ENCODE peak calls at places on chromosomes 12 and 14, in nine cellular contexts. N, O, W, M, R, C, L, U and H are unnamed samples. For H3K4me1 and H3K9me3, the result is how much of the 10 kb centered on the place peaks cover.

GRCh38 chr12:117141097-117141898 is 42.1 kb upstream of the TESC start:
- DNase-seq in N (no peak), O (no peak), W (peak), M (no peak), R (no peak), C (no peak), L (no peak), U (no peak), H (peak)

GRCh38 chr12:67434653-67435375 is 165.7 kb downstream of the CAND1 start:
- DNase-seq in N (no peak), O (no peak), W (no peak), M (peak), R (peak), C (no peak), L (peak), U (no peak), H (no peak)

GRCh38 chr12:104421343-104421742 is 35.4 kb upstream of the CHST11 start:
- DNase-seq in N (no peak), O (no peak), W (no peak), M (no peak), R (no peak), C (no peak), L (no peak), U (no peak), H (no peak)

GRCh38 chr14:67400434-67400833 is 11.5 kb downstream of the PLEK2 start:
- DNase-seq in N (no peak), O (no peak), W (no peak), M (no peak), R (no peak), C (no peak), L (no peak), U (no peak), H (no peak)

GRCh38 chr12:5498081-5498480 is 66.2 kb downstream of the NTF3 start:
- DNase-seq in N (no peak), O (no peak), W (no peak), M (peak), R (no peak), C (no peak), L (no peak), U (no peak), H (no peak)

GRCh38 chr14:74519316-74520074 is 25.9 kb downstream of the ISCA2 start:
- DNase-seq in N (no peak), O (peak), W (peak), M (no peak), R (no peak), C (no peak), L (no peak), U (peak), H (no peak)

GRCh38 chr12:114045333-114045732 is 79.2 kb upstream of the RBM19 start:
- DNase-seq in N (no peak), O (no peak), W (no peak), M (no peak), R (no peak), C (no peak), L (no peak), U (no peak), H (no peak)

GRCh38 chr12:58919271-58920101 is 818 bp downstream of the LRIG3 start:
- DNase-seq in N (peak), O (no peak), W (no peak), M (peak), R (peak), C (no peak), L (peak), U (no peak), H (peak)

GRCh38 chr14:58899317-58899713 is 261.6 kb downstream of the DACT1 start:
- DNase-seq in N (no peak), O (no peak), W (no peak), M (peak), R (no peak), C (no peak), L (peak), U (no peak), H (no peak)

GRCh38 chr12:65123435-65124063 is 2.4 kb upstream of the WIF1 start:
- DNase-seq in N (no peak), O (peak), W (no peak), M (peak), R (no peak), C (no peak), L (peak), U (no peak), H (no peak)

GRCh38 chr12:84920331-84920730 is 7.7 kb upstream of the SLC6A15 start:
- DNase-seq in N (no peak), O (no peak), W (no peak), M (peak), R (no peak), C (no peak), L (peak), U (no peak), H (no peak)

GRCh38 chr14:53619625-53620324 is 336.9 kb downstream of the BMP4 start:
- DNase-seq in N (no peak), O (no peak), W (no peak), M (peak), R (no peak), C (no peak), L (peak), U (no peak), H (no peak)

GRCh38 chr14:36647827-36648753 is 13.6 kb upstream of the PAX9 start:
- DNase-seq in N (peak), O (no peak), W (peak), M (peak), R (no peak), C (no peak), L (peak), U (peak), H (no peak)

GRCh38 chr14:32407170-32407569 is 78.1 kb downstream of the AKAP6 start:
- DNase-seq in N (no peak), O (no peak), W (no peak), M (peak), R (no peak), C (no peak), L (no peak), U (no peak), H (no peak)

GRCh38 chr12:69821441-69822204 is 3.4 kb upstream of the MYRFL start:
- DNase-seq in N (no peak), O (no peak), W (no peak), M (peak), R (no peak), C (no peak), L (peak), U (no peak), H (no peak)

GRCh38 chr12:50960130-50960529 is 7.8 kb downstream of the HIGD1C start:
- DNase-seq in N (no peak), O (no peak), W (no peak), M (peak), R (no peak), C (no peak), L (no peak), U (no peak), H (no peak)

GRCh38 chr14:104239185-104239775 is 100.9 kb downstream of the KIF26A start:
- DNase-seq in N (no peak), O (no peak), W (no peak), M (no peak), R (peak), C (no peak), L (no peak), U (peak), H (peak)

GRCh38 chr14:76546426-76547221 is 170.7 kb downstream of the ESRRB start:
- DNase-seq in N (peak), O (peak), W (no peak), M (no peak), R (no peak), C (no peak), L (peak), U (no peak), H (no peak)

GRCh38 chr12:25207883-25208282 is 12.8 kb downstream of the ETFRF1 start:
- DNase-seq in N (no peak), O (no peak), W (no peak), M (no peak), R (no peak), C (no peak), L (no peak), U (no peak), H (no peak)

GRCh38 chr14:88554458-88555286 is at the start of gene PTPN21:
- DNase-seq in N (peak), O (peak), W (peak), M (peak), R (peak), C (no peak), L (peak), U (peak), H (peak)

GRCh38 chr12:107458163-107458562 is 227.4 kb upstream of the PWP1 start:
- DNase-seq in N (no peak), O (no peak), W (no peak), M (no peak), R (no peak), C (no peak), L (no peak), U (no peak), H (no peak)

GRCh38 chr14:56185991-56186390 is 67.8 kb downstream of the PELI2 start:
- DNase-seq in N (no peak), O (no peak), W (no peak), M (no peak), R (no peak), C (no peak), L (no peak), U (no peak), H (no peak)

GRCh38 chr14:66662374-66662773 is 154.4 kb downstream of the GPHN start:
- DNase-seq in N (no peak), O (peak), W (no peak), M (no peak), R (no peak), C (no peak), L (peak), U (no peak), H (no peak)

GRCh38 chr12:76586764-76587395 is 27.3 kb upstream of the OSBPL8 start:
- DNase-seq in N (no peak), O (peak), W (no peak), M (peak), R (no peak), C (no peak), L (peak), U (no peak), H (no peak)

GRCh38 chr12:49637401-49637800 is 14.0 kb downstream of the PRPF40B start:
- DNase-seq in N (peak), O (no peak), W (no peak), M (no peak), R (no peak), C (no peak), L (no peak), U (peak), H (no peak)

GRCh38 chr12:3489057-3489456 is 1.9 kb upstream of the PRMT8 start:
- DNase-seq in N (no peak), O (no peak), W (no peak), M (no peak), R (no peak), C (no peak), L (no peak), U (no peak), H (no peak)

GRCh38 chr12:63792333-63792732 is 12.6 kb downstream of the RXYLT1 start:
- DNase-seq in N (no peak), O (no peak), W (no peak), M (no peak), R (no peak), C (no peak), L (no peak), U (no peak), H (no peak)

GRCh38 chr14:22812744-22813143 is 2.5 kb downstream of the SLC7A7 start:
- DNase-seq in N (peak), O (no peak), W (no peak), M (no peak), R (no peak), C (no peak), L (no peak), U (no peak), H (no peak)
- H3K4me1 ChIP-seq in N (under half), O (under half), W (under half), M (under half), R (under half), C (under half), L (under half), U (under half), H (under half)

GRCh38 chr14:98564006-98564405 is 708.0 kb downstream of the BCL11B start:
- DNase-seq in N (no peak), O (no peak), W (no peak), M (no peak), R (no peak), C (no peak), L (no peak), U (no peak), H (no peak)

DNA sequence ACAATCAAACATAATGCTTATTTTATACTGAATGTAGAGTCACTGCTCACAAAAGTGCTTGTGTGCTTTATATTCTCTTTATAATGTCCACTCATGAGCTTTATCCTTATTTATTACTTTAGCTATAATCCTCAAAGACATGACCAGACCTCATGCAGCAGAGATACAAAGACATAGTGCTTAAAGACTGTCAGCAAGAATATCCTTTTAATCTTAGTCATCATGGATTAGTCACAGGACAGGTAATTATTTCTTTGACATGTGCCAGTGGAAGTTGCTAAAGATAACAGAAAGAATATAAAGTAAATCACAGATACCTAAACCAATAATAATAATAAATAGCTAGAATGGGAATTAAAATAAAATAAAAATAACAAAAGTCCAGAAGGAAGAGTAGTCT is 707.5 kb downstream of the BCL11B start:
- DNase-seq in N (no peak), O (no peak), W (no peak), M (no peak), R (no peak), C (no peak), L (no peak), U (no peak), H (no peak)
- H3K9me3 ChIP-seq in N (under half), O (under half), W (under half), M (under half), R (under half), C (under half), L (under half), U (under half), H (under half)

GRCh38 chr14:100837812-100838170 is 11.9 kb downstream of the MEG3 start:
- DNase-seq in N (no peak), O (no peak), W (no peak), M (no peak), R (no peak), C (no peak), L (no peak), U (peak), H (no peak)
- H3K4me1 ChIP-seq in N (under half), O (under half), W (under half), M (under half), R (under half), C (under half), L (under half), U (under half), H (under half)

DNA sequence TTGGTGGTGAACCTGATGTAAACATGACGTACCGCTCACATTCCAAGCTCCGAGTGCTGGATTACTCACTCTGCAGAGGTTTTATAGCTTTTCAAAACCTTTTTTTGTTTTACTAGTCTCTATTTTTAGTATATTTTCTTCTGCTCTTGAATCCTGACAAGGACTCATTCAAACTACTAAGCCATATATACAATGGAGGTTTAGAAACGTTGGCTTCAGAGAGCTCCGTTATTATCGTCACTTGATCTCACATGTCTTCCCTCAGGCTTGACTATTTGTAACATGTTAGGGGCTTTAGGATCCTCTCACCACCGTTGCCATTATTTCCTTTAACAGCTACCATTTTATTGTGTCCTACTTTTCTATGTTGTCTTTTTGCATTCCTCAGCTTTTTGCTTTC is 1321.5 kb upstream of the FLRT2 start:
- DNase-seq in N (no peak), O (no peak), W (no peak), M (no peak), R (no peak), C (no peak), L (no peak), U (no peak), H (no peak)
- H3K9me3 ChIP-seq in N (under half), O (under half), W (under half), M (under half), R (under half), C (under half), L (under half), U (under half), H (under half)

GRCh38 chr12:62655524-62656160 is 189.0 kb downstream of the MON2 start:
- DNase-seq in N (peak), O (no peak), W (no peak), M (no peak), R (no peak), C (no peak), L (no peak), U (no peak), H (no peak)

GRCh38 chr12:62653304-62653703 is 186.7 kb downstream of the MON2 start:
- DNase-seq in N (no peak), O (no peak), W (no peak), M (no peak), R (no peak), C (no peak), L (no peak), U (no peak), H (no peak)

GRCh38 chr12:62654558-62655241 is 188.1 kb downstream of the MON2 start:
- DNase-seq in N (peak), O (no peak), W (no peak), M (no peak), R (no peak), C (no peak), L (no peak), U (no peak), H (no peak)

GRCh38 chr12:62651138-62651537 is 184.5 kb downstream of the MON2 start:
- DNase-seq in N (no peak), O (no peak), W (no peak), M (no peak), R (no peak), C (no peak), L (no peak), U (no peak), H (no peak)

DNA sequence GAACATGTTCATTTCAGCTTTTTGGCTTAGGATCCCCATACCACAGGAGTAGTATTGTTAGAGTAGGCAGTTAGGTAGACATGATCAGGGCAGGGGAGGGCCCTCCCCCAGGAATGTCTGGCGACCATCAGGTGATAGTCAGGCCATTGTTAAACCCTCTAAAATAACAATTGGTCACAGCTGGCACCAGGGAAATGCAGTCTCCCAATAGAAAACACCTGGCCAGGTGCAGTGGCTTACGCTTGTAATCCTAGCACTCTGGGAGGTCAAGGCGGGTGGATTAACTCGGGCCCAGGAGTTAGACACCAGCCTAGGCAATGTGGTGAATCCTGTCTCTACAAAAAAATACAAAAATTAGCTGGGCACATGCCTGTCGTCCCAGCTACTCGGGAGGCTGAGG is 187.1 kb downstream of the MON2 start:
- DNase-seq in N (peak), O (no peak), W (no peak), M (no peak), R (no peak), C (no peak), L (no peak), U (no peak), H (no peak)
- H3K4me1 ChIP-seq in N (under half), O (under half), W (under half), M (under half), R (under half), C (under half), L (under half), U (under half), H (under half)

GRCh38 chr14:21923820-21924219 is 250.2 kb upstream of the OR4E1 start:
- DNase-seq in N (no peak), O (no peak), W (no peak), M (no peak), R (no peak), C (no peak), L (no peak), U (no peak), H (no peak)

GRCh38 chr14:21921453-21921852 is 247.8 kb upstream of the OR4E1 start:
- DNase-seq in N (no peak), O (no peak), W (no peak), M (no peak), R (no peak), C (no peak), L (peak), U (no peak), H (no peak)

GRCh38 chr14:21924479-21924878 is 250.9 kb upstream of the OR4E1 start:
- DNase-seq in N (peak), O (peak), W (no peak), M (no peak), R (no peak), C (peak), L (no peak), U (no peak), H (no peak)
- H3K9me3 ChIP-seq in N (under half), O (under half), W (under half), M (under half), R (under half), C (under half), L (under half), U (under half), H (under half)

GRCh38 chr12:132065203-132065602 is 78.9 kb downstream of the DDX51 start:
- DNase-seq in N (no peak), O (no peak), W (no peak), M (no peak), R (no peak), C (no peak), L (no peak), U (no peak), H (no peak)
- H3K4me1 ChIP-seq in N (under half), O (under half), W (under half), M (under half), R (under half), C (under half), L (under half), U (under half), H (under half)